ENCODE peak calls at places on chromosomes 13 and 19, in seven cellular contexts. S is GM23338, Z is endodermal cell, I is hepatocyte, B is Peyer's patch, Y is heart right ventricle, P is tibial nerve. L is an unnamed sample. For H3K27me3, the result is how much of the 10 kb centered on the place peaks cover.

GRCh38 chr13:63041640-63042414 is 1626.2 kb upstream of the PCDH20 start:
- DNase-seq in S (no peak), Z (no peak), I (no peak), B (no peak), Y (no peak), P (no peak), L (no peak)

GRCh38 chr19:42277821-42278809 is 9.1 kb downstream of the CIC start:
- DNase-seq in S (no peak), Z (peak), I (peak), B (no peak), Y (peak), P (no peak), L (no peak)

GRCh38 chr13:99981115-99982020 is at the start of gene ZIC2:
- DNase-seq in S (peak), Z (peak), I (peak), B (peak), Y (no peak), P (no peak), L (no peak)

GRCh38 chr19:33441828-33442227 is 68.3 kb downstream of the CEBPG start:
- DNase-seq in S (no peak), Z (no peak), I (no peak), B (peak), Y (no peak), P (no peak), L (no peak)

GRCh38 chr19:13057147-13057572 is 45.5 kb downstream of the LYL1 start:
- DNase-seq in S (no peak), Z (peak), I (peak), B (no peak), Y (no peak), P (no peak), L (no peak)

GRCh38 chr19:43809762-43810696 is 7.8 kb upstream of the LYPD5 start:
- DNase-seq in S (peak), Z (no peak), I (peak), B (no peak), Y (no peak), P (no peak), L (no peak)

GRCh38 chr13:109121826-109122225 is 492.4 kb downstream of the MYO16 start:
- DNase-seq in S (no peak), Z (no peak), I (no peak), B (no peak), Y (no peak), P (no peak), L (no peak)

GRCh38 chr19:43611788-43612187 is at the start of gene SRRM5:
- DNase-seq in S (no peak), Z (no peak), I (no peak), B (no peak), Y (no peak), P (no peak), L (no peak)

GRCh38 chr13:110713981-110714797 is 689 bp downstream of the ING1 start:
- DNase-seq in S (peak), Z (peak), I (peak), B (peak), Y (peak), P (peak), L (peak)

GRCh38 chr19:44657211-44657921 is 13.7 kb downstream of the PVR start:
- DNase-seq in S (peak), Z (peak), I (peak), B (peak), Y (peak), P (peak), L (peak)

GRCh38 chr19:4140237-4140711 is 13.2 kb upstream of the CREB3L3 start:
- DNase-seq in S (peak), Z (peak), I (peak), B (peak), Y (no peak), P (no peak), L (no peak)

GRCh38 chr19:11361037-11361770 is 6.0 kb downstream of the PLPPR2 start:
- DNase-seq in S (peak), Z (peak), I (peak), B (peak), Y (no peak), P (no peak), L (no peak)

GRCh38 chr19:10858204-10858828 is 10.1 kb downstream of the C19orf38 start:
- DNase-seq in S (peak), Z (peak), I (no peak), B (no peak), Y (no peak), P (no peak), L (no peak)

GRCh38 chr13:65339236-65339635 is 1890.9 kb downstream of the PCDH9 start:
- DNase-seq in S (no peak), Z (no peak), I (no peak), B (no peak), Y (no peak), P (no peak), L (no peak)

GRCh38 chr19:11963566-11964355 is 1.1 kb upstream of the ZNF763 start:
- DNase-seq in S (peak), Z (peak), I (peak), B (peak), Y (peak), P (peak), L (peak)

GRCh38 chr19:6167115-6167514 is 31.6 kb downstream of the ACSBG2 start:
- DNase-seq in S (no peak), Z (no peak), I (no peak), B (no peak), Y (no peak), P (no peak), L (no peak)

GRCh38 chr19:48090281-48090802 is 20.3 kb downstream of the PLA2G4C start:
- DNase-seq in S (no peak), Z (no peak), I (no peak), B (no peak), Y (no peak), P (no peak), L (no peak)

GRCh38 chr19:48085077-48085476 is 25.5 kb downstream of the PLA2G4C start:
- DNase-seq in S (no peak), Z (no peak), I (no peak), B (no peak), Y (no peak), P (no peak), L (no peak)

DNA sequence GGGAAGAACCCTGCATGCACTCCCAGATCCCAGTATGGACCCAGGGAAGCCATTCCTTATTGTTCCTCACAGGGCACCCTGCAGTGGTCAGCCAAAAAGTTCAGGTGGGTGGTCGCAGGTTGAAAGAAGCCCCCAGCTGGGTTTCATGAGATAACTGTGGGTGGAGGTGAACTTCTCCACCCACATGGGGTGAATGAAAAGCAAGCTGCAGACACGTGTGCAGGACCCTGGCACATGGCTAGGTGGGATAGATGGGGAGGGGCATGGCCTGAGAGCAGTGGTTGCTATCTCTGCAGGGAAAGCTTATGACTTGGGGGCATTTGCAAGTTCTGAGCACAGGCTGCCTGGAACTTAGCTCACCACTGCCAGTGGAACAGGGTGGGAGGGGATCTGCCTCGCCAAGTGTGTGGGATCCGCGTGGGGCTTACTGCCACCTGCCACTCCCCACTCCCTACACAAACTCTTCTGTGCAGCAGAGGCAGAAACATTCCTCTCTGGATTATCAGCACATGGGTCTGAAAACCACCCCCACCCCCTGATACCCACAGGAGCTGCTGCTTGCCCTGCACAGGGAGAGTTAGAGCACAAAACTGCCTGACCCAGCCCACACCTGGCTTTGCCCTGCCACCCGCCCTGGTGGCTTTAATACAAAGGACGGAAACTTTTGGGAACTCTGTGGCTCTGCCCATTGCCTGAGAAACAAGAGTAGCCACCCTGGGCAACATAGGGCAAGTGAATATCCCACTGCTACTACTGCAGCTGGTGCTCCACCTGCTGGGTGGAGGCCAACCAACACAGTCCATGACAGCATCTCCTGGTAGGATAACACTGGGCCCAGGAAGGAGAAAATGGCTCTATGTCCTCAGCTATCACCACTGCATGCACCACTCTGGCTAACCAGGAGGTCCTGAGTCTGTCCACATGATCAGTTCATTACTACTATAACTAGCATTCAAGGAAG is 24.4 kb downstream of the PLA2G4C start:
- DNase-seq in S (peak), Z (peak), I (no peak), B (no peak), Y (no peak), P (no peak), L (no peak)
- TF ChIP-seq CTCF in S (peak), Z (peak), I (no peak), B (no peak), Y (no peak), P (no peak), L (no peak)

GRCh38 chr19:51754770-51755169 is 3.1 kb upstream of the FPR1 start:
- DNase-seq in S (no peak), Z (no peak), I (no peak), B (no peak), Y (no peak), P (no peak), L (no peak)
- H3K27ac ChIP-seq in S (no peak), Z (no peak), I (no peak), B (no peak), Y (peak), P (no peak), L (no peak)

DNA sequence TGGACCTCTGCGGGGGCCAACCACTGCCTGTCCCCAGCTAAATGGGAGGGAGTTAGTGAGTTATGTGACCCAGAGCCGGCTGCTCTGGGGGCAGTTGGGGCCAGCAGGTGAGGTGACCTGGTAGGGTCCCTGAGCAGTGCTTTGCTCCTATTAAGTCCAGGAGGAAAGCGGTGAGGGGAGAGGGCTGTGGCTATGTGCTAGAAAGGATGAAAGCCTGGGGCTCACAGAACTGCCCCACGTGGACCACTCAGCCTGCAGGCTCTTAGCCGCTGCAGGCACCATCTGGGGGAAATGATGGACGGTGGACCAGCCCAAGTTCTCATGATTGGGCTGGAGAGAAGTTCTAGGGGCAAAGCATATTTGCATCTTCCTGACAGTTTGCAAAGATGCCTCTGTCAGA is 67.6 kb upstream of the ZNF536 start:
- DNase-seq in S (no peak), Z (no peak), I (no peak), B (peak), Y (no peak), P (no peak), L (no peak)
- H3K27me3 ChIP-seq in S (under half), Z (under half), I (under half), B (under half), Y (under half), P (under half), L (under half)

GRCh38 chr13:21100211-21100610 is 38.8 kb upstream of the LATS2 start:
- DNase-seq in S (no peak), Z (no peak), I (no peak), B (no peak), Y (no peak), P (no peak), L (no peak)

GRCh38 chr13:21089827-21090226 is 28.4 kb upstream of the LATS2 start:
- DNase-seq in S (no peak), Z (no peak), I (no peak), B (no peak), Y (no peak), P (no peak), L (no peak)

GRCh38 chr13:21100994-21101757 is 39.8 kb upstream of the LATS2 start:
- DNase-seq in S (no peak), Z (no peak), I (no peak), B (no peak), Y (no peak), P (no peak), L (no peak)

DNA sequence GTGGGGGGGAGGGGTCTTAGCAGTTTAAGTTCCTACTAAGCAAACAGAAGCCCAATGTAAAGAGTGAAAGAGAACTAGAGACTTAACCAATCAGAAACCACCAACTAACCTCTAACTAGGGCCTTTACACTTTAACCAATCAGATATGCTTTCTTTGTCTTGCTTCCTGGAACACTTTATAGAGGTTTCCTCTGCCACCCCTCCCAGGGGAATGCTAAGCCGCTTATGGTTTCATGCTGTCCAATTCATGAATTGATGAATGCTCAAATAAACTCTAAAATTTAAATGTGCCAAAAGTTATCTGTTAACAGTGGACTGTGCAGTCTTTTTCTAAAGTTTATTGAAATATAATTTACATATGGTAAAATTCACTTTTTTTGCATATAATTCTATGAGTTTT is 33.9 kb upstream of the LATS2 start:
- DNase-seq in S (no peak), Z (no peak), I (no peak), B (no peak), Y (no peak), P (no peak), L (no peak)
- TF ChIP-seq CTCF in S (no peak), Z (no peak), I (no peak), B (no peak), Y (no peak), P (no peak), L (no peak)

GRCh38 chr13:97387487-97388353 is 46.2 kb upstream of the RAP2A start:
- DNase-seq in S (no peak), Z (no peak), I (no peak), B (no peak), Y (no peak), P (no peak), L (no peak)

GRCh38 chr13:97385146-97385545 is 48.8 kb upstream of the RAP2A start:
- DNase-seq in S (no peak), Z (no peak), I (no peak), B (no peak), Y (no peak), P (no peak), L (no peak)

GRCh38 chr13:97388385-97388784 is 45.6 kb upstream of the RAP2A start:
- DNase-seq in S (no peak), Z (no peak), I (no peak), B (no peak), Y (no peak), P (no peak), L (no peak)

GRCh38 chr13:97385854-97386253 is 48.1 kb upstream of the RAP2A start:
- DNase-seq in S (no peak), Z (no peak), I (no peak), B (no peak), Y (no peak), P (no peak), L (no peak)

GRCh38 chr13:97386832-97387486 is 47.0 kb upstream of the RAP2A start:
- DNase-seq in S (no peak), Z (no peak), I (no peak), B (no peak), Y (no peak), P (no peak), L (no peak)
- H3K27ac ChIP-seq in S (no peak), Z (no peak), I (no peak), B (no peak), Y (peak), P (peak), L (no peak)

DNA sequence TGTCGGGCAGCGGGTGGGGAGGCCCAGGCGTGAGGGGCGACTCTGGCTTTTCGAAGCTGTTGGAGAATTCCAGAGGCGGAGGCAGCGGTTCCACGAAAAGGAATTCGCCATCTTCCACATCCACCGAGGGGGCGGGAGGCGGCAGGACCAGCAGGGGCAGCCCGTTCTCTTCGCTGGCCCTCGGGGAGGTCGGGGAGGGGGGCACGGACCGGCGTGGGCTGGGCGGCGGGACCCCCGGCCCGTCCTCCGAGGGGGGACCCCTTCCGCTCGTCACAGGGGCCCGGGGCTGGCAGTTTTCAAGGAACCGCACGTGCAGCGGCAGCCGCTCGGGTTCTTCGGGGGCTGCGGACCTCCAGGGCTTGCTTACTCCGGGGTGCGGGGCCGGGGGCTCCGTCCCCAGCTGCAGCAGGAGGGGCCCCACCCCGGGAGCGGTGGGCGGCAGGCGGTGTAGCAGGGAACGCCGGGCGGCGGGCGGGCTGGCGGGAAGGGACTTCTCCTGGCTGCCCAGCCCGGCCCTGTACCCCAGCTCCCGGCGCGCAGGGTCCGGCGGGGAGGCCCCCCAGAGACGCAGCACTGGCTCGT is 18.0 kb downstream of the C19orf81 start:
- DNase-seq in S (peak), Z (no peak), I (no peak), B (no peak), Y (no peak), P (no peak), L (no peak)
- H3K27me3 ChIP-seq in S (half or more), Z (under half), I (half or more), B (under half), Y (half or more), P (under half), L (half or more)

DNA sequence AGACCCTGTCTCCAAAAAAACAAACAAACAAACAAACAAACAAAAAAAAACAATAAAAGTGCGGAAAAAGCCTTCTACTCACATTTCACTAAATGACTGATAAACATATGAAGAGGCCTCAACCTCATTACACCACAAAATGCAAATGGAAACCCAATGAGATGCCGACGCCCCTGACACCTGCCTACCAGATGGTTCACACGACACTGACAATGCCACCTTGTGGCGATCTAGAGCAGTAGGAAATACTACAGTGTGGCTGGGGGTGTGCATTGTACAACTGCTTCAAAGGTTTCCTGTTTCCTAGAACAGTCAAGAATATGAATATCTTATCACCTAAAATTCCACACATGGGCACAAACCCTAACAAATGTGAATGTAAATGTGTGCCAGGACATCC is 14.0 kb downstream of the SCGB2B2 start:
- DNase-seq in S (peak), Z (peak), I (no peak), B (no peak), Y (no peak), P (no peak), L (no peak)
- TF ChIP-seq CTCF in S (peak), Z (peak), I (no peak), B (peak), Y (peak), P (no peak), L (peak)

GRCh38 chr13:37001921-37002250 is 1.3 kb downstream of the EXOSC8 start:
- DNase-seq in S (no peak), Z (no peak), I (no peak), B (no peak), Y (no peak), P (no peak), L (no peak)

GRCh38 chr13:36999054-36999927 is at the start of gene ALG5:
- DNase-seq in S (peak), Z (peak), I (peak), B (peak), Y (peak), P (peak), L (peak)

GRCh38 chr13:36998624-36999041 is 507 bp downstream of the ALG5 start:
- DNase-seq in S (peak), Z (peak), I (peak), B (peak), Y (peak), P (no peak), L (peak)

GRCh38 chr13:36992362-36992761 is 6.8 kb downstream of the ALG5 start:
- DNase-seq in S (no peak), Z (no peak), I (no peak), B (no peak), Y (no peak), P (no peak), L (no peak)

DNA sequence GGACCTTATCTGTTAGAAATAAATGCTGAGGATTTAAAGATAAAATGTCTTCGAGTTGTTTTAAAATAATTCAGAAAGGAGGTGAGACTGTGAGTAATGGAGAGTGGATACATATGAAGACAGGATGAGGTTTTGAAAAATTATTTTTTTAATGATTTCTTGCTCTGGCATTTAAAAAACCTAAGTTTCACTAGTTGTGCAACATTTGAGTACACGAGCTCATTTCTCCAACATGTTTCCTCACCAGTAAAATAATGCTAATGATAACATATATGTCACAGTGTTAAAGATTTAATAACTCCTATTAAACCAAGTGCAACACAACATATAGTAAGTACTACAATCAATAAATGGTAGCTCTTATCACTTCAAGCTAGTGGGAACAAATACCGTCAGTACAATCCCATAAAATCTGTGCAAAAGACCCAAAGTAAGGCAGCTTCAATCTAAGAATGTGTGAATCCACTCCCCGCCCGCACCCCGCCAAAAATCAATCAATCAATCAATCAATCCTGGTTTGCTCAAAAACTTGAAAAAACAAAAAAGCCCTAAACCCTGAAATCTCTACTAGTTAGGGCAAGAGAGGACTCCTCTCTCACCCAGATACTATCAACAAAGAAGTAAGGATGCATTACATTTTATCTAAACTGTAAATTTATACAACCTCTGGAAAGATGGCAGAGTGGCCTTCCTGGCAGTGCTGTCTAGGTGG is 1.3 kb downstream of the ALG5 start:
- DNase-seq in S (no peak), Z (no peak), I (no peak), B (no peak), Y (no peak), P (no peak), L (no peak)
- H3K27ac ChIP-seq in S (no peak), Z (no peak), I (peak), B (no peak), Y (peak), P (peak), L (no peak)

L was measured in CD4-positive, alpha-beta T cell.